ENCODE peak calls at places on chromosomes 4 and X, in seven cellular contexts. X is activated CD8-positive, alpha-beta memory T cell treated with anti-CD3 and anti-CD28 coated beads, Interleukin-2, amount 10 ng/mL, durations not matched to agents 7 days and 5 days; L is left ventricle myocardium superior; U is A549; E is left lung; H is stimulated activated naive CD8-positive, alpha-beta T cell treated with anti-CD3 and anti-CD28 coated beads, Interleukin-15, Interleukin-2, amounts not matched to agents 100 U/mL and 50 U/mL, for 24 hours; W is omental fat pad. F is an unnamed sample.

GRCh38 chrX:37779857-37780256 is at the start of gene CYBB:
- ATAC-seq in X (no peak), L (no peak), U (no peak), E (no peak), H (no peak), W (no peak), F (no peak)

GRCh38 chrX:118862990-118863389 is 39.4 kb downstream of the ZCCHC12 start:
- ATAC-seq in X (no peak), L (no peak), U (no peak), E (no peak), H (no peak), W (no peak), F (no peak)

GRCh38 chr4:186144596-186145569 is 40.4 kb downstream of the FAM149A start:
- ATAC-seq in X (peak; percentile 77), L (peak; percentile 88), U (peak; percentile 81), E (peak; percentile 87), H (peak; percentile 48), W (peak; percentile 88), F (peak; percentile 84)

GRCh38 chr4:97252615-97253154 is 890.6 kb downstream of the STPG2 start:
- ATAC-seq in X (no peak), L (no peak), U (no peak), E (no peak), H (no peak), W (no peak), F (no peak)

GRCh38 chr4:9970399-9971011 is 50.8 kb downstream of the SLC2A9 start:
- ATAC-seq in X (peak; percentile 42), L (no peak), U (no peak), E (no peak), H (no peak), W (no peak), F (no peak)

GRCh38 chrX:137573356-137574101 is 7.6 kb downstream of the ZIC3 start:
- ATAC-seq in X (no peak), L (no peak), U (no peak), E (no peak), H (no peak), W (no peak), F (no peak)

GRCh38 chr4:165721815-165722214 is 151.2 kb upstream of the TLL1 start:
- ATAC-seq in X (no peak), L (no peak), U (no peak), E (peak; percentile 91), H (no peak), W (no peak), F (no peak)

GRCh38 chr4:159823743-159824142 is 720.9 kb downstream of the RAPGEF2 start:
- ATAC-seq in X (no peak), L (no peak), U (no peak), E (no peak), H (no peak), W (no peak), F (no peak)

GRCh38 chr4:139184129-139184528 is 7.1 kb upstream of the ELF2 start:
- ATAC-seq in X (peak; percentile 53), L (peak; percentile 56), U (peak; percentile 79), E (peak; percentile 65), H (no peak), W (no peak), F (no peak)

GRCh38 chr4:185662030-185662778 is 126.9 kb upstream of the PDLIM3 start:
- ATAC-seq in X (no peak), L (peak; percentile 86), U (no peak), E (no peak), H (no peak), W (no peak), F (no peak)

GRCh38 chrX:1909419-1910206 is 294.8 kb downstream of the ASMT start:
- ATAC-seq in X (no peak), L (no peak), U (peak; percentile 64), E (no peak), H (no peak), W (no peak), F (no peak)

GRCh38 chrX:135463937-135464336 is 42.2 kb downstream of the SMIM10L2A start:
- ATAC-seq in X (no peak), L (no peak), U (peak; percentile 68), E (peak; percentile 53), H (no peak), W (no peak), F (no peak)